ENCODE peak calls at places on chromosomes 2 and 18, in four cellular contexts. H is GM12878, P is HL-60, O is K562. N is an unnamed sample.
A peak's percentile ranks its signal among the peaks of the same experiment; 100 is the strongest.

GRCh38 chr2:96987264-96987909 is 1.0 kb upstream of the FAM178B start:
- DNase-seq in H (no peak), P (no peak), O (no peak), N (no peak)

GRCh38 chr2:229725716-229726346 is 11.5 kb upstream of the DNER start:
- DNase-seq in H (no peak), P (no peak), O (no peak), N (no peak)

GRCh38 chr18:12403601-12404506 is 3.9 kb upstream of the PRELID3A start:
- DNase-seq in H (no peak), P (no peak), O (peak; percentile 78), N (no peak)

GRCh38 chr2:231680992-231681852 is 27.1 kb upstream of the PTMA start:
- DNase-seq in H (no peak), P (peak; percentile 70), O (peak; percentile 62), N (peak; percentile 90)

GRCh38 chr2:191217580-191217979 is 27.6 kb upstream of the MYO1B start:
- DNase-seq in H (no peak), P (no peak), O (peak; percentile 4), N (no peak)

GRCh38 chr2:106282816-106283215 is 88.7 kb upstream of the UXS1 start:
- DNase-seq in H (no peak), P (no peak), O (no peak), N (no peak)

GRCh38 chr2:158128168-158128973 is 26.7 kb downstream of the UPP2 start:
- DNase-seq in H (no peak), P (no peak), O (no peak), N (no peak)

GRCh38 chr2:20212459-20212870 is 12.5 kb downstream of the SDC1 start:
- DNase-seq in H (no peak), P (no peak), O (peak; percentile 50), N (no peak)

GRCh38 chr2:170818294-170819104 is 1.8 kb downstream of the GAD1 start:
- DNase-seq in H (no peak), P (no peak), O (no peak), N (no peak)

GRCh38 chr18:43671431-43671830 is 394.1 kb upstream of the SYT4 start:
- DNase-seq in H (no peak), P (no peak), O (no peak), N (no peak)

GRCh38 chr2:146893500-146894041 is 951.3 kb upstream of the ACVR2A start:
- DNase-seq in H (no peak), P (no peak), O (no peak), N (no peak)

GRCh38 chr18:28175047-28175929 is 1.6 kb downstream of the CDH2 start:
- DNase-seq in H (no peak), P (no peak), O (no peak), N (no peak)

GRCh38 chr18:48781041-48781989 is 169.4 kb downstream of the SMAD7 start:
- DNase-seq in H (no peak), P (no peak), O (peak; percentile 95), N (no peak)

GRCh38 chr2:48364100-48364499 is 165.9 kb upstream of the STON1 start:
- DNase-seq in H (no peak), P (no peak), O (no peak), N (no peak)

GRCh38 chr18:75869197-75869596 is 441.7 kb upstream of the SMIM21 start:
- DNase-seq in H (no peak), P (no peak), O (no peak), N (no peak)

GRCh38 chr2:50547521-50547920 is 484.4 kb downstream of the NRXN1 start:
- DNase-seq in H (no peak), P (no peak), O (no peak), N (no peak)

GRCh38 chr18:45920367-45920766 is 46.8 kb downstream of the EPG5 start:
- DNase-seq in H (no peak), P (peak; percentile 19), O (no peak), N (no peak)

GRCh38 chr2:32632089-32632488 is 4.2 kb downstream of the TTC27 start:
- DNase-seq in H (no peak), P (no peak), O (peak; percentile 53), N (no peak)

GRCh38 chr2:191545361-191545760 is 132.6 kb upstream of the NABP1 start:
- DNase-seq in H (no peak), P (no peak), O (no peak), N (no peak)

GRCh38 chr18:24427484-24427883 is 1.0 kb downstream of the IMPACT start:
- DNase-seq in H (no peak), P (peak; percentile 49), O (peak; percentile 34), N (no peak)

GRCh38 chr2:15860760-15861159 is 79.6 kb upstream of the MYCN start:
- DNase-seq in H (no peak), P (no peak), O (no peak), N (no peak)

GRCh38 chr18:61569176-61569892 is 236.1 kb downstream of the CDH20 start:
- DNase-seq in H (no peak), P (no peak), O (no peak), N (no peak)

GRCh38 chr2:207394812-207395534 is 134.8 kb upstream of the CREB1 start:
- DNase-seq in H (no peak), P (no peak), O (peak; percentile 67), N (no peak)

GRCh38 chr2:37274354-37274965 is 43.0 kb downstream of the NDUFAF7 start:
- DNase-seq in H (no peak), P (peak; percentile 57), O (no peak), N (no peak)

GRCh38 chr18:39389800-39390379 is 1824.3 kb upstream of the CELF4 start:
- DNase-seq in H (no peak), P (no peak), O (no peak), N (no peak)

GRCh38 chr2:230872968-230873669 is 8.4 kb downstream of the ITM2C start:
- DNase-seq in H (peak; percentile 74), P (no peak), O (no peak), N (peak; percentile 76)

GRCh38 chr2:129755786-129756185 is 223.7 kb upstream of the RAB6C start:
- DNase-seq in H (no peak), P (no peak), O (no peak), N (no peak)

GRCh38 chr2:204282081-204282480 is 263.2 kb upstream of the PARD3B start:
- DNase-seq in H (no peak), P (no peak), O (no peak), N (no peak)

GRCh38 chr2:36734304-36734703 is 37.8 kb downstream of the VIT start:
- DNase-seq in H (no peak), P (no peak), O (peak; percentile 15), N (no peak)

GRCh38 chr2:24105816-24106215 is 17.3 kb downstream of the PFN4 start:
- DNase-seq in H (no peak), P (no peak), O (no peak), N (no peak)

GRCh38 chr2:27627963-27628766 is 647 bp downstream of the CCDC121 start:
- DNase-seq in H (no peak), P (peak; percentile 26), O (peak; percentile 14), N (peak; percentile 10)

GRCh38 chr2:10175441-10175840 is 52.9 kb downstream of the RRM2 start:
- DNase-seq in H (no peak), P (no peak), O (no peak), N (no peak)

GRCh38 chr2:135913726-135914365 is 37.6 kb upstream of the MCM6 start:
- DNase-seq in H (no peak), P (peak; percentile 45), O (peak; percentile 30), N (no peak)
- TF ChIP-seq SPI1 in H (no peak), P (no peak), O (no peak), N (no peak)

GRCh38 chr2:238262496-238263122 is 22.8 kb upstream of the HES6 start:
- DNase-seq in H (no peak), P (no peak), O (no peak), N (no peak)

GRCh38 chr2:238265605-238266004 is 22.8 kb downstream of the PER2 start:
- DNase-seq in H (no peak), P (no peak), O (no peak), N (no peak)

GRCh38 chr2:238261718-238262375 is 22.0 kb upstream of the HES6 start:
- DNase-seq in H (no peak), P (no peak), O (no peak), N (no peak)

GRCh38 chr2:238264072-238264460 is 24.2 kb upstream of the HES6 start:
- DNase-seq in H (no peak), P (no peak), O (no peak), N (no peak)

GRCh38 chr2:238263204-238264071 is 23.6 kb upstream of the HES6 start:
- DNase-seq in H (peak; percentile 15), P (peak; percentile 89), O (peak; percentile 61), N (peak; percentile 77)
- TF ChIP-seq POLR2AphosphoS5 in H (no peak), P (peak; percentile 29), O (no peak), N (no peak)

GRCh38 chr2:210782222-210782621 is 225.8 kb downstream of the CPS1 start:
- DNase-seq in H (no peak), P (no peak), O (no peak), N (no peak)
- TF ChIP-seq SPI1 in H (no peak), P (no peak), O (no peak), N (no peak)

GRCh38 chr2:112056626-112056987 is 1.5 kb downstream of the TMEM87B start:
- DNase-seq in H (no peak), P (no peak), O (no peak), N (no peak)

GRCh38 chr2:112055110-112055832 is at the start of gene TMEM87B:
- DNase-seq in H (peak; percentile 86), P (no peak), O (peak; percentile 94), N (peak; percentile 78)

GRCh38 chr2:112055833-112056625 is 960 bp downstream of the TMEM87B start:
- DNase-seq in H (no peak), P (peak; percentile 83), O (peak; percentile 40), N (no peak)

GRCh38 chr2:112050311-112050710 is 4.8 kb upstream of the TMEM87B start:
- DNase-seq in H (no peak), P (no peak), O (no peak), N (no peak)

GRCh38 chr2:112053917-112054846 is 887 bp upstream of the TMEM87B start:
- DNase-seq in H (peak; percentile 78), P (peak; percentile 95), O (peak; percentile 92), N (peak; percentile 77)
- TF ChIP-seq POLR2AphosphoS5 in H (peak; percentile 50), P (no peak), O (peak; percentile 4), N (no peak)

GRCh38 chr2:237694423-237695194 is 67.2 kb downstream of the LRRFIP1 start:
- DNase-seq in H (no peak), P (peak; percentile 76), O (no peak), N (no peak)
- TF ChIP-seq SPI1 in H (no peak), P (no peak), O (no peak), N (no peak)

GRCh38 chr2:6793913-6794312 is 71.8 kb downstream of the CMPK2 start:
- DNase-seq in H (no peak), P (no peak), O (no peak), N (no peak)
- TF ChIP-seq POLR2AphosphoS5 in H (no peak), P (no peak), O (no peak), N (no peak)

N was measured in GM12891.